ENCODE peak calls at places on chromosomes 4 and X, in four cellular contexts. R is K562, G is SK-N-SH, E is HepG2. U is an unnamed sample.

GRCh38 chr4:56844817-56845580 is 23.5 kb upstream of the SPINK2 start:
- DNase-seq in G (no peak), R (no peak), E (no peak), U (no peak)

GRCh38 chr4:59920414-59920813 is 1279.7 kb upstream of the ADGRL3 start:
- DNase-seq in R (no peak), E (no peak), G (no peak), U (no peak)

GRCh38 chr4:176400816-176401461 is 81.2 kb downstream of the SPCS3 start:
- DNase-seq in G (no peak), R (no peak), E (no peak), U (no peak)

GRCh38 chrX:48997865-48998264 is 4.2 kb downstream of the GRIPAP1 start:
- DNase-seq in R (no peak), G (no peak), E (no peak), U (no peak)

GRCh38 chr4:181860157-181860556 is 383.0 kb upstream of the TENM3 start:
- DNase-seq in G (peak), E (no peak), R (no peak), U (no peak)

GRCh38 chr4:139851639-139852038 is 186.0 kb downstream of the MGST2 start:
- DNase-seq in E (no peak), G (no peak), R (no peak), U (no peak)

GRCh38 chrX:44459501-44459900 is 83.2 kb downstream of the FUNDC1 start:
- DNase-seq in E (peak), G (no peak), R (no peak), U (no peak)

GRCh38 chrX:97882306-97882705 is 998.6 kb downstream of the RPA4 start:
- DNase-seq in G (no peak), E (no peak), R (no peak), U (no peak)

GRCh38 chrX:129522184-129523059 is 868 bp downstream of the SMARCA1 start:
- DNase-seq in G (peak), E (peak), R (peak), U (no peak)

GRCh38 chr4:75881476-75881875 is 20.8 kb downstream of the PPEF2 start:
- DNase-seq in R (no peak), E (no peak), G (no peak), U (no peak)

GRCh38 chr4:173167793-173168395 is 717 bp upstream of the GALNT7 start:
- DNase-seq in G (peak), E (no peak), R (peak), U (peak)

GRCh38 chr4:112604590-112604989 is 32.1 kb downstream of the ZGRF1 start:
- DNase-seq in E (peak), G (peak), R (peak), U (no peak)

GRCh38 chr4:1208266-1208961 is 36.0 kb upstream of the SPON2 start:
- DNase-seq in R (no peak), G (no peak), E (no peak), U (no peak)

GRCh38 chr4:38177792-38178665 is 217.8 kb downstream of the PTTG2 start:
- DNase-seq in E (no peak), G (no peak), R (peak), U (peak)

GRCh38 chr4:26860922-26861433 is 337 bp downstream of the STIM2 start:
- DNase-seq in R (no peak), E (peak), G (peak), U (no peak)

GRCh38 chr4:143046454-143046853 is 138.3 kb upstream of the USP38 start:
- DNase-seq in E (no peak), G (no peak), R (no peak), U (no peak)

GRCh38 chr4:26227827-26228226 is 93.0 kb upstream of the RBPJ start:
- DNase-seq in G (no peak), R (no peak), E (no peak), U (no peak)

GRCh38 chrX:154603438-154604430 is 15.3 kb downstream of the CTAG1B start:
- DNase-seq in R (no peak), G (no peak), E (no peak), U (peak)

GRCh38 chrX:135454816-135455215 is 33.1 kb downstream of the SMIM10L2A start:
- DNase-seq in G (no peak), R (no peak), E (no peak), U (no peak)

GRCh38 chr4:170008376-170008775 is 17.8 kb downstream of the MFAP3L start:
- DNase-seq in E (no peak), G (no peak), R (no peak), U (no peak)

GRCh38 chrX:3206314-3206713 is 140.1 kb downstream of the MXRA5 start:
- DNase-seq in E (no peak), R (no peak), G (no peak), U (no peak)

GRCh38 chr4:156132196-156132595 is 178.5 kb upstream of the CTSO start:
- DNase-seq in G (no peak), E (no peak), R (no peak), U (no peak)

GRCh38 chr4:176547005-176547404 is 227.2 kb downstream of the SPCS3 start:
- DNase-seq in G (no peak), R (no peak), E (no peak), U (no peak)

GRCh38 chrX:1389181-1389992 is 2.5 kb downstream of the SLC25A6 start:
- DNase-seq in E (no peak), R (no peak), G (no peak), U (no peak)

GRCh38 chr4:26404597-26405323 is 83.9 kb downstream of the RBPJ start:
- DNase-seq in G (no peak), R (no peak), E (no peak), U (no peak)

GRCh38 chr4:147093206-147093605 is 147.5 kb upstream of the TTC29 start:
- DNase-seq in R (no peak), E (no peak), G (no peak), U (no peak)

GRCh38 chr4:147094228-147094627 is 148.6 kb upstream of the TTC29 start:
- DNase-seq in R (no peak), G (no peak), E (no peak), U (no peak)

GRCh38 chr4:147088141-147088540 is 142.5 kb upstream of the TTC29 start:
- DNase-seq in R (no peak), E (no peak), G (no peak), U (no peak)

GRCh38 chr4:147085796-147086195 is 140.1 kb upstream of the TTC29 start:
- DNase-seq in R (no peak), E (no peak), G (no peak), U (no peak)

GRCh38 chr4:147090486-147090885 is 144.8 kb upstream of the TTC29 start:
- DNase-seq in G (no peak), R (no peak), E (no peak), U (no peak)
- TF ChIP-seq GABPA in G (no peak), R (no peak), E (no peak), U (no peak)

GRCh38 chr4:184938871-184939270 is 79.4 kb upstream of the HELT start:
- DNase-seq in E (no peak), G (no peak), R (no peak), U (no peak)

GRCh38 chr4:184939978-184940377 is 78.3 kb upstream of the HELT start:
- DNase-seq in E (no peak), R (no peak), G (no peak), U (no peak)

GRCh38 chr4:184940500-184940899 is 77.8 kb upstream of the HELT start:
- DNase-seq in G (no peak), E (no peak), R (peak), U (no peak)

GRCh38 chr4:184941671-184942070 is 76.6 kb upstream of the HELT start:
- DNase-seq in R (no peak), E (no peak), G (no peak), U (no peak)

GRCh38 chr4:184942447-184943425 is 75.6 kb upstream of the HELT start:
- DNase-seq in E (no peak), G (no peak), R (peak), U (no peak)
- TF ChIP-seq REST in E (peak), G (peak), R (peak), U (peak)

GRCh38 chr4:94912606-94913005 is 154.9 kb downstream of the BMPR1B start:
- DNase-seq in E (no peak), R (no peak), G (no peak), U (no peak)
- H3K4me3 ChIP-seq in E (no peak), R (no peak), G (no peak), U (no peak)

DNA sequence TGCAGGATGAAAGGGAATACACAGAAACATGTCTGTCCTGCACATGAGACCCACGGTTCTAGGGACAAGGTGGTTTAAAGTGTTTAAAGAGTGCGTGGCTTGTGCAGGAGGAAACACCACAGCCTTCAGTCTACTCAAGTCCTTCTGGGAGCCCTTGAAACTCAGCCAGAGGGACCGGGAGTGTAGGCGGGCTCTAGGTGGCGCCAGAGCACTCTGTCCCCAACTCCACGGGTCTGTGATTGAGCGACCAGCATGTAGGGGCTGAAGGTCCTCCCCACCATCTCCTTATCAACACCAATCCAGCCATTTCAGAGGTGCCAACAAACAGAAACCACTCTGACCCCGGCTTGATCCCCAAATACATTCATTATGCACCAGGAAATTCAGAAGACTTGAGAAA is 82.0 kb upstream of the CLDN34 start:
- DNase-seq in R (peak), E (peak), G (peak), U (no peak)
- TF ChIP-seq GABPA in R (no peak), E (no peak), G (no peak), U (no peak)

GRCh38 chr4:186188107-186188506 is 3.3 kb upstream of the CYP4V2 start:
- DNase-seq in R (no peak), G (no peak), E (no peak), U (no peak)
- TF ChIP-seq REST in R (no peak), G (no peak), E (no peak), U (no peak)

DNA sequence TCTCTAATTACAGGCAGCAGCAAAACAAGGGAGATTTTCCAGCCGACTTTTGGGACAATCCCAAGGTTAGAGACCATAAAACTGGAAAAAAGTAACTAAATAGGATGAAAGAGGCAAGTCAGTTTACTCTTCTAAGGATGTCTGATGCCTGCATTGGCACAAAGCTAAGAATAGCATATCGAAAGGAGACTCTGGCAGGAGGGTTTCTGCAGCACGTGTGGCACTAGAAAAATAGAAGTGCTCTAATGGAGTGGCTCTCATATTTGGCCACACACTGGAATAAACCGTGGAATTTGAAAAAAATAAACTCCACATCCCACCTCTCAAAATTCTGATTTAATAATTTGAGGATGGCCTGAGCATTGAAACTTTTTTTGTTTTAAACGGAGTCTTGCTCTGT is 77.2 kb upstream of the ARSJ start:
- DNase-seq in R (no peak), G (no peak), E (no peak), U (no peak)
- H3K4me3 ChIP-seq in R (no peak), G (no peak), E (no peak), U (no peak)

DNA sequence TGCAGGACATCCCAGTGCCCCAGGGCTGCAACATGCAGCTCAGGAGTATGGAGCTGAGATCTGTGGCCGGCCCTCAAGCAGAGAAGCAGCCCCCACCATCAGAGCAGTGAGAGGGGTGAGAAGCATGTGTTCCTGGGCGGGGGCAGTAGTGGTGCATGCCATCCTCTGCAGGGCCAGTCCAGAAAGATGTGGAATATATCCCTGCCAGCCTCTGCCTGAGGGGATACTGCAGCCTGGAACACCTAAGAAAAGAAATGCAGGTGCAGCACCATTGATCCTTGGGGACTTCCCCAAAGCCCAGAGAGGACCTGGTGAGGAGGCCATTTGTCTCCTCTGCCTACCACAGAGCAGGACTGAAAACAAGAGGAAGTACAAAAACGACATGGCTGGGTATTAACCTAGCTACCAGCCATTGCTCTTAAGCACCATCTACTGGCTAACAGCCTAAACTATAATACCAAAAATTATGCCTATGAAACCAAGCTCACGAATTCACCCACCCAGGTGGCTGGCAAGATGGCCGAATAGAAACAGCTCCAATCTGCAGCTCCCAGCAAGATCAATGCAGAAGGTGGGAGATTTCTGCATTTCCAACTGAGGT is 158.8 kb downstream of the ADGRA3 start:
- DNase-seq in G (no peak), R (no peak), E (no peak), U (no peak)
- TF ChIP-seq GABPA in G (no peak), R (no peak), E (no peak), U (no peak)

GRCh38 chr4:10017037-10017893 is 4.0 kb downstream of the SLC2A9 start:
- DNase-seq in G (no peak), E (peak), R (no peak), U (no peak)
- TF ChIP-seq REST in G (no peak), E (no peak), R (no peak), U (no peak)

DNA sequence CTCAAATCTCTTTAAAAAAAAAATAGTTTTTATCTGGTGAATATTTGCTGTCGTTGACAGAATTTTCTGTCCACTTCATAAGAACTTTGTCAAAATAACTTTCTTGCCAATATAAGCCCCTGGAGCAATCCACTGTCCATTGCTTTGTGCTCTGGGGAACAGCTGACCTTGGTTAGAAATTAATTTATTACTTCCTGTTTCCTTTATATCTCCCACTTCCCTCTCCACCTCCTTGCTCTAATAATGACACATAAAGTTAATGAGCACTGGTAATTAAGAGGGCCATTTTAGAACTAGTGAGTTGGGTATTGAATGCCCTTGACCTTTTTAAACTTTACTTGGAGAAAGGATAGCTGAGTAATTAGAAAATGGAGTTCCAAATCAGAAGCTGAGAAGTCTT is 151.3 kb upstream of the LEF1 start:
- DNase-seq in G (no peak), R (no peak), E (no peak), U (no peak)
- H3K4me3 ChIP-seq in G (no peak), R (no peak), E (no peak), U (no peak)

DNA sequence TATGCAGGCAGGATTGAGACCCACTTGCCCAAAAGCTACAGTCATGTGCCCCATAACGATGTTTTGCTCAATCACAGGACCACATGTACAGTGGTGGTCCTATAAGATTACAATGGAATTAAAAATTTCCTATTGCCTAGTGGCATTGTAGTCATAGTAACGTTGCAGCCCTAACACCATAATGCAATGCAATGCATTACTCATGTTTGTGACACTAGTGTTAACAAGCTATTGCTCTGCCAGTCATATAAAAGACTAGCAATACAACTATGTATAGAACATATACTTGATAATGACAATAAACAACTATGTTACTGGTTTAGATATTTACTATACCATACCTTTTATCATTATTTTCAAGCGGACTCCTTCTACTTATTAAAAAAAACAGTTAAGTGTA is 50.6 kb downstream of the VGLL1 start:
- DNase-seq in R (no peak), G (no peak), E (no peak), U (no peak)
- TF ChIP-seq GABPA in R (no peak), G (no peak), E (no peak), U (no peak)

U was measured in HL-60.